ENCODE peak calls at places on chromosome 13, in seven cellular contexts. N is cardiac fibroblast, M is endothelial cell, C is body of pancreas, E is Panc1, Y is lower leg skin, W is WERI-Rb-1. B is an unnamed sample.

GRCh38 chr13:25679154-25679553 is 307.4 kb downstream of the ATP8A2 start:
- DNase-seq in N (no peak), M (no peak), C (no peak), E (no peak), Y (no peak), W (no peak), B (no peak)

GRCh38 chr13:94251801-94252200 is 227.7 kb downstream of the DCT start:
- DNase-seq in N (peak), M (no peak), C (peak), E (no peak), Y (no peak), W (no peak), B (no peak)

GRCh38 chr13:99033814-99034213 is 56.0 kb upstream of the DOCK9 start:
- DNase-seq in N (peak), M (no peak), C (no peak), E (no peak), Y (no peak), W (no peak), B (no peak)

GRCh38 chr13:82655518-82655855 is 1226.8 kb downstream of the SLITRK1 start:
- DNase-seq in N (no peak), M (no peak), C (no peak), E (no peak), Y (no peak), W (no peak), B (no peak)

GRCh38 chr13:57624565-57625435 is 6.7 kb upstream of the PCDH17 start:
- DNase-seq in N (peak), M (peak), C (peak), E (no peak), Y (peak), W (no peak), B (no peak)

GRCh38 chr13:71661921-71662320 is 205.1 kb downstream of the DACH1 start:
- DNase-seq in N (peak), M (no peak), C (no peak), E (no peak), Y (no peak), W (no peak), B (no peak)

GRCh38 chr13:93956416-93956815 is 523.1 kb downstream of the DCT start:
- DNase-seq in N (no peak), M (no peak), C (no peak), E (no peak), Y (no peak), W (no peak), B (no peak)

GRCh38 chr13:98915563-98916348 is 62.1 kb downstream of the DOCK9 start:
- DNase-seq in N (no peak), M (no peak), C (no peak), E (no peak), Y (no peak), W (no peak), B (no peak)

GRCh38 chr13:44304433-44304725 is 69.2 kb upstream of the SERP2 start:
- DNase-seq in N (no peak), M (no peak), C (no peak), E (no peak), Y (no peak), W (no peak), B (no peak)

GRCh38 chr13:33453911-33454310 is 168.4 kb upstream of the STARD13 start:
- DNase-seq in N (no peak), M (no peak), C (no peak), E (no peak), Y (no peak), W (no peak), B (no peak)

GRCh38 chr13:59360108-59360507 is 803.6 kb downstream of the DIAPH3 start:
- DNase-seq in N (peak), M (no peak), C (peak), E (no peak), Y (no peak), W (no peak), B (no peak)

GRCh38 chr13:23330356-23330755 is 103.1 kb downstream of the SACS start:
- DNase-seq in N (no peak), M (no peak), C (no peak), E (no peak), Y (no peak), W (no peak), B (no peak)

GRCh38 chr13:76667551-76667950 is 218.7 kb downstream of the KCTD12 start:
- DNase-seq in N (peak), M (no peak), C (peak), E (no peak), Y (peak), W (no peak), B (no peak)

GRCh38 chr13:61275740-61276139 is 139.9 kb downstream of the PCDH20 start:
- DNase-seq in N (no peak), M (no peak), C (no peak), E (no peak), Y (no peak), W (no peak), B (no peak)

GRCh38 chr13:93233997-93234416 is 7.4 kb downstream of the GPC6 start:
- DNase-seq in N (no peak), M (no peak), C (no peak), E (no peak), Y (no peak), W (peak), B (no peak)

GRCh38 chr13:24127116-24127631 is 33.3 kb upstream of the SPATA13 start:
- DNase-seq in N (no peak), M (no peak), C (peak), E (no peak), Y (no peak), W (no peak), B (no peak)

GRCh38 chr13:88086577-88086976 is 415.4 kb downstream of the SLITRK5 start:
- DNase-seq in N (no peak), M (no peak), C (no peak), E (no peak), Y (no peak), W (no peak), B (no peak)

GRCh38 chr13:40617801-40618356 is 48.6 kb downstream of the FOXO1 start:
- DNase-seq in N (no peak), M (no peak), C (no peak), E (no peak), Y (no peak), W (no peak), B (no peak)

GRCh38 chr13:33752631-33753030 is 65.3 kb upstream of the RFC3 start:
- DNase-seq in N (no peak), M (no peak), C (no peak), E (no peak), Y (no peak), W (no peak), B (no peak)

GRCh38 chr13:98252931-98253470 is 75.9 kb upstream of the RNF113B start:
- DNase-seq in N (peak), M (no peak), C (no peak), E (no peak), Y (no peak), W (no peak), B (no peak)

GRCh38 chr13:99610702-99611289 is 109.5 kb downstream of the TM9SF2 start:
- DNase-seq in N (no peak), M (no peak), C (no peak), E (no peak), Y (no peak), W (no peak), B (no peak)

GRCh38 chr13:29946093-29946492 is 95.7 kb upstream of the UBL3 start:
- DNase-seq in N (no peak), M (no peak), C (no peak), E (no peak), Y (no peak), W (no peak), B (no peak)

GRCh38 chr13:74570046-74570445 is 435.8 kb upstream of the KLF12 start:
- DNase-seq in N (no peak), M (no peak), C (no peak), E (no peak), Y (no peak), W (no peak), B (no peak)

GRCh38 chr13:44816701-44817684 is 172.3 kb downstream of the NUFIP1 start:
- DNase-seq in N (no peak), M (no peak), C (no peak), E (no peak), Y (no peak), W (no peak), B (no peak)

GRCh38 chr13:18962168-18962734 is 219.4 kb downstream of the TUBA3C start:
- DNase-seq in N (no peak), M (no peak), C (no peak), E (no peak), Y (no peak), W (no peak), B (no peak)

GRCh38 chr13:98466634-98467236 is 110.2 kb downstream of the STK24 start:
- DNase-seq in N (peak), M (peak), C (no peak), E (no peak), Y (no peak), W (peak), B (no peak)

GRCh38 chr13:77565635-77566034 is 30.1 kb downstream of the SCEL start:
- DNase-seq in N (peak), M (peak), C (no peak), E (peak), Y (no peak), W (no peak), B (no peak)

GRCh38 chr13:48531416-48532145 is 1.3 kb downstream of the RCBTB2 start:
- DNase-seq in N (no peak), M (no peak), C (peak), E (no peak), Y (no peak), W (no peak), B (no peak)

GRCh38 chr13:41458187-41458938 is 1.0 kb downstream of the RGCC start:
- DNase-seq in N (no peak), M (peak), C (peak), E (no peak), Y (peak), W (peak), B (no peak)

GRCh38 chr13:96527497-96527896 is 437.6 kb downstream of the HS6ST3 start:
- DNase-seq in N (no peak), M (no peak), C (no peak), E (no peak), Y (no peak), W (no peak), B (no peak)

GRCh38 chr13:71067164-71067815 is 799.7 kb downstream of the DACH1 start:
- DNase-seq in N (no peak), M (no peak), C (no peak), E (no peak), Y (no peak), W (peak), B (no peak)

GRCh38 chr13:59176775-59177174 is 987.0 kb downstream of the DIAPH3 start:
- DNase-seq in N (no peak), M (no peak), C (no peak), E (no peak), Y (no peak), W (no peak), B (no peak)

GRCh38 chr13:111623170-111623569 is 302.7 kb downstream of the TEX29 start:
- DNase-seq in N (no peak), M (no peak), C (no peak), E (no peak), Y (no peak), W (no peak), B (no peak)

GRCh38 chr13:97256343-97256783 is 34.2 kb downstream of the MBNL2 start:
- DNase-seq in N (peak), M (no peak), C (peak), E (no peak), Y (no peak), W (no peak), B (no peak)

GRCh38 chr13:40096357-40096911 is 441.0 kb downstream of the COG6 start:
- DNase-seq in N (no peak), M (no peak), C (no peak), E (no peak), Y (no peak), W (no peak), B (no peak)

GRCh38 chr13:29758591-29759114 is 91.8 kb downstream of the UBL3 start:
- DNase-seq in N (no peak), M (no peak), C (peak), E (no peak), Y (no peak), W (no peak), B (no peak)

GRCh38 chr13:72864142-72865035 is 82.5 kb downstream of the PIBF1 start:
- DNase-seq in N (peak), M (no peak), C (no peak), E (no peak), Y (no peak), W (no peak), B (no peak)

GRCh38 chr13:106291006-106291405 is 244.5 kb downstream of the EFNB2 start:
- DNase-seq in N (peak), M (no peak), C (no peak), E (no peak), Y (no peak), W (no peak), B (no peak)

DNA sequence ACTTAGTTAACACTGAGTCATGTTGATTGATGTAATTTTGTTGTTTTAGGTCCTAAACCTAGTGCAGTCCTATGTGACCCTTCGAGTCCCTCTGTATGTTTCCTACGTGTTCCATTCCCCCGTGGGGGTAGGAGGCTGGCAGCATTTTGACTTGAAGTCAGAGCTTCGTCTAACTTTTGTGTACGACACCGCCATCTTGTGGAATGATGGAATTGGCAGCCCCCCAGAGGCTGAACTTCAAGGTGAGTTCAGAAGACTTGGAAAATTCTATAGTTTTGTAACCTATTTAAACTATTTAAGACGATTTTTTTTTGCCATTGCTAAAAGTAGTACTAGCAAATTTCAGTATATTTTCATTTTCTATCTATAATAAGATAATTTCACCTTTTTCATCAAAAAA is 117.9 kb downstream of the STOML3 start:
- DNase-seq in N (peak), M (peak), C (peak), E (peak), Y (no peak), W (peak), B (no peak)
- TF ChIP-seq CTCF in N (peak), M (peak), C (peak), E (peak), Y (no peak), W (peak), B (no peak)

GRCh38 chr13:67841071-67841470 is 610.9 kb upstream of the PCDH9 start:
- DNase-seq in N (no peak), M (no peak), C (no peak), E (no peak), Y (no peak), W (no peak), B (no peak)
- TF ChIP-seq CTCF in N (no peak), M (no peak), C (no peak), E (no peak), Y (no peak), W (no peak), B (no peak)

DNA sequence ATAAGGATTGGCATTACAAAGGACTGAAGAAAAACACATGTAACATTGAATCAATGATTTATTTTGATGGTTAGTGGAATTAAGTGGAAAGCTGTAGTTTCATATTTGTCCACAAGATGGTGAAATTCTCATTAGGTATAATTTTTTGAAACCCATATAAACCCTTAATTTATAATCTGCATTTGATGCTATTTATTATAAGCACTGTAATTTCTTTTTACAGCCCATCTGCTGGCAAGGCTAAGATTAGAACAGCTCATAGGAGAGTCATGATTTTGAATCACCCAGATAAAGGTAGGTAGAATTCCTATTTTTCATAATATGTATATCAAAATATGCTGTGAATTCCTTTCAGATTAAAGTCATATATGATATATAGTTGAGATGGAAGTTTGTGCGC is 62.2 kb downstream of the DNAJC15 start:
- DNase-seq in N (peak), M (no peak), C (no peak), E (peak), Y (no peak), W (no peak), B (no peak)
- TF ChIP-seq CTCF in N (peak), M (peak), C (peak), E (peak), Y (no peak), W (no peak), B (no peak)

GRCh38 chr13:50615234-50615633 is 228.3 kb downstream of the DLEU7 start:
- DNase-seq in N (no peak), M (no peak), C (no peak), E (no peak), Y (no peak), W (no peak), B (no peak)

GRCh38 chr13:50613356-50613831 is 230.1 kb downstream of the DLEU7 start:
- DNase-seq in N (peak), M (no peak), C (no peak), E (no peak), Y (no peak), W (no peak), B (no peak)

GRCh38 chr13:50618206-50618605 is 225.3 kb downstream of the DLEU7 start:
- DNase-seq in N (no peak), M (no peak), C (no peak), E (no peak), Y (no peak), W (no peak), B (no peak)

GRCh38 chr13:50617134-50617721 is 226.3 kb downstream of the DLEU7 start:
- DNase-seq in N (peak), M (no peak), C (no peak), E (peak), Y (no peak), W (no peak), B (no peak)

GRCh38 chr13:50616101-50616500 is 227.4 kb downstream of the DLEU7 start:
- DNase-seq in N (peak), M (no peak), C (no peak), E (no peak), Y (no peak), W (no peak), B (no peak)
- TF ChIP-seq CTCF in N (no peak), M (no peak), C (no peak), E (no peak), Y (no peak), W (no peak), B (no peak)

DNA sequence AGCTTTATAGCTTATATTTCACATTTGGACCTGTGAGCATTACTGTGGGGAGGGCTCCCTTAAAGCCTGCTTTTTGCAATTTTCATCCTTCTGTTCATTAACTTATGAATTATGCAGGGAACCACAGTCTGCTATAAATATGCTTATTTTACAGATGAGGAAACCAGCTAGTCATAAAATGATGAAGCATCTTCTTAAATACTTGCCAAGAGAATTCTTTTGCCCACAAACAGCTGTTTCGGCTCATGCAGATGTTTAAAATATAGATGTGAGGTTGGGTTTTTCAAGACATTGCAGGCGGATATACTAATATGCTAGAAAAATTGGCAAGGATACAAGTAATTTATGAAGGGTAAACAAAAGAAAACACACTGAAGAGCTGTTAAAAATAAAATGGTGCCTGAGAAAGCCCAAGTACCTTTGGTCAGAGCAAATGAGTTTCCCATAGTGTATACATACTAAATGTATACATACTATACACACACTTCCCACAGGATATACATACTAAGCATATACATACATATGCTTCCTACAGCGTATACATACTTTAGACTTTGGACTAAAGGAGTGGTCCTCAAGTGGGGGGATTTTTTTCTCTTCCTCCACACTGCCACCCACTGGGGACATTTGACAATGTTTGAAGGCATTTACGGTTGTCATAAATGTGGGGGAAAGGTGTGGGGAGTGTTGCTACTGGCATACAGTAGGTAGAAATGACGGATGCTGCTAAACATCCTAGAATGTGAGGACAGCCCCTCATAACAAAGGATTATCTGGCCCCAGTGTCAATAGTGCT is 164.9 kb upstream of the CSNK1A1L start:
- DNase-seq in N (peak), M (no peak), C (no peak), E (no peak), Y (no peak), W (no peak), B (no peak)
- TF ChIP-seq CTCF in N (no peak), M (no peak), C (no peak), E (no peak), Y (no peak), W (no peak), B (no peak)

DNA sequence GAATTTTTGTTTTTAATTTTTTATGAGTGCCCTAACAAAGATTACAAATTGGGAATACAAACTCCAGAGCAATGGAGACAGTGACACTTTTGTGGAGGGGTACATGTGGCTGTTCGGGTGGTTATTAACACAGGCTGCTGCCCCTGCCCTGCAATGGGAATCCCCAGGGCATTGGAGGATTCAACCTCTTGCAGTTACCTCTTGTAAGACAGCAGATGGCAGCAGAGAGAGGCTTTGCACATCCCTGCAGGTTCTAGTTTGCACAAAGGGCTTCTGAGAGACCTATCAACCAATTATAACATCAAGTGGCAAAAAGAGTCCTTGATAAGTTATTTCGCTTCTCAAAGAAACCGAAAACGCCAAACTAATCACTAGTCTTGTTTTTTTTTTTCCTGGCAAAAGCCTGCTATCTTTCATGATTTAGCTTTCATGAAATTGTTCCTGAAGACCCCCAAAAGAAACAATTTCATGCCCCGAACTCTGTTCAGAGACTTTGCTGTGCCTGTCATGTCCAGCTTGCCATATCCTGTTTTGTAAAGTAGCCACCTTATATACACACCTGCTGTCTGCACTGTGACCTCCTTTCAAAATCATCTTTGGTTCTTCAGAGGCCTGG is 10.4 kb downstream of the GJB2 start:
- DNase-seq in N (peak), M (peak), C (peak), E (peak), Y (no peak), W (peak), B (no peak)
- TF ChIP-seq CTCF in N (peak), M (peak), C (peak), E (peak), Y (no peak), W (peak), B (peak)

B was measured in omental fat pad.